ENCODE peak calls at places on chromosomes 4 and X, in eight cellular contexts. Z is heart left ventricle, Y is spleen, L is right lobe of liver, O is uterus, X is HCT116, R is tibial nerve, B is IMR-90. S is an unnamed sample.
A peak's percentile ranks its signal among the peaks of the same experiment; 100 is the strongest.

GRCh38 chrX:19121898-19122640 is at the start of gene ADGRG2:
- DNase-seq in Z (peak; percentile 57), Y (no peak), L (peak; percentile 76), O (peak; percentile 21), X (no peak), R (peak; percentile 7), B (peak; percentile 11), S (peak; percentile 7)

GRCh38 chrX:109684136-109684535 is 48.9 kb downstream of the ACSL4 start:
- DNase-seq in Z (no peak), Y (no peak), L (no peak), O (no peak), X (no peak), R (no peak), B (peak; percentile 19), S (no peak)

GRCh38 chr4:84378277-84378838 is 120.7 kb downstream of the NKX6-1 start:
- DNase-seq in Z (no peak), Y (no peak), L (no peak), O (no peak), X (no peak), R (no peak), B (no peak), S (no peak)

GRCh38 chr4:84937381-84937977 is 29.0 kb downstream of the WDFY3 start:
- DNase-seq in Z (no peak), Y (no peak), L (no peak), O (no peak), X (no peak), R (no peak), B (no peak), S (no peak)

GRCh38 chr4:32172761-32173160 is 1452.6 kb downstream of the PCDH7 start:
- DNase-seq in Z (no peak), Y (no peak), L (no peak), O (no peak), X (no peak), R (no peak), B (peak; percentile 21), S (no peak)

GRCh38 chrX:129706395-129707072 is 32.2 kb upstream of the XPNPEP2 start:
- DNase-seq in Z (peak; percentile 77), Y (no peak), L (peak; percentile 25), O (no peak), X (no peak), R (no peak), B (no peak), S (no peak)

GRCh38 chr4:58265734-58266133 is 1155.5 kb upstream of the IGFBP7 start:
- DNase-seq in Z (no peak), Y (no peak), L (no peak), O (no peak), X (no peak), R (no peak), B (no peak), S (no peak)

GRCh38 chr4:84750260-84750955 is 167.5 kb downstream of the CDS1 start:
- DNase-seq in Z (no peak), Y (no peak), L (no peak), O (no peak), X (peak; percentile 12), R (no peak), B (peak; percentile 65), S (no peak)

GRCh38 chr4:6969826-6970800 is 60.5 kb downstream of the TBC1D14 start:
- DNase-seq in Z (no peak), Y (peak; percentile 75), L (no peak), O (no peak), X (no peak), R (no peak), B (no peak), S (no peak)

DNA sequence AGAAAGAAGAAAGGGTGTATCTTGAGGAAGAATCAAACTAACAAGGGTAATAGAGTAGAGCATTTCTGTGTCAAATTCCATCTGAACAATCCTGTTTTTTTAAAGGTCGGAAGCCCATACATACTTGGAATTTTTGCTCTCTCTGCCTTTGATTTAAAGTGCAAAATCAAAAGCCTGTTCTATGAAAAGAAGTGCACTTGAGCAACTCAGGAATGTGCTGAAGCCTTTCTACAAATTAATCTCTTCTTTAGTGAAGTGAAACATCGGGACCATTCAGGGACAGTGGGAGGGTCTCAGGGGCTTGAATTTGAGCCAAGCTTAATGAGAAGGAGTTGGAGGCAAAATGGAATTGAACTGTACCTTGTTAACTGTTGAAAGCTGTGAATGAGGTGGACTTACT is 1008.5 kb upstream of the LCORL start:
- DNase-seq in Z (no peak), Y (no peak), L (no peak), O (no peak), X (no peak), R (no peak), B (peak; percentile 4), S (no peak)
- TF ChIP-seq POLR2A in Z (no peak), Y (no peak), L (no peak), O (no peak), X (no peak), R (no peak), B (no peak), S (no peak)

GRCh38 chr4:151426513-151426912 is 17.5 kb downstream of the FHIP1A start:
- DNase-seq in Z (no peak), Y (no peak), L (no peak), O (no peak), X (no peak), R (no peak), B (no peak), S (no peak)
- H3K4me1 ChIP-seq in Z (peaks cover 2% of the 10 kb centered on the region), Y (no peaks in the 10 kb centered on the region), L (peaks cover 10% of the 10 kb centered on the region), O (no peaks in the 10 kb centered on the region), X (no peaks in the 10 kb centered on the region), R (no peaks in the 10 kb centered on the region), B (no peaks in the 10 kb centered on the region), S (peaks cover 14% of the 10 kb centered on the region)

GRCh38 chrX:103215037-103215767 is at the start of gene BEX4:
- DNase-seq in Z (peak; percentile 91), Y (peak; percentile 94), L (peak; percentile 84), O (peak; percentile 83), X (peak; percentile 6), R (peak; percentile 78), B (peak; percentile 41), S (peak; percentile 88)
- TF ChIP-seq POLR2A in Z (peak; percentile 92), Y (no peak), L (peak; percentile 44), O (peak; percentile 83), X (no peak), R (peak; percentile 82), B (no peak), S (peak; percentile 81)

DNA sequence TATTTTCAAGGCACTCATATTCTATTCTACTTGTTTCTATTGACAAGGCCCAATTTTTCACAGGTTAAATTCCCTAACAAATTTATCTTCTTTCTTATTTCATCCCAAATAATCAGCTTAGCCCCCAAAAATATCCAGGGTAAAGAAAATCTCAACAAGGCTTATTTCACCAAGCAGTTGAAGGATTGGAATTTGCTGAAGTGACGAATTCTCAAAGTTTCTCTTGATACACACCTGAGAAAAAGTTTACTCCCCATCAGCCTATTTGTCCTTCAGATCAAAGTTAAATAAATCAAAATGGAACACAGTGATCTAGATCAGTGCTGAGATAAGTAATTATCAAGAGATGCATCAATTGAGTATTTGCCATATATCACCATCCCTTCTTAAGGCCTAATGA is 106.9 kb downstream of the ATRX start:
- DNase-seq in Z (no peak), Y (no peak), L (no peak), O (no peak), X (no peak), R (no peak), B (no peak), S (no peak)
- H3K4me1 ChIP-seq in Z (no peaks in the 10 kb centered on the region), Y (no peaks in the 10 kb centered on the region), L (no peaks in the 10 kb centered on the region), O (no peaks in the 10 kb centered on the region), X (no peaks in the 10 kb centered on the region), R (no peaks in the 10 kb centered on the region), B (no peaks in the 10 kb centered on the region), S (no peaks in the 10 kb centered on the region)